ENCODE peak calls at places on chromosomes 12 and 14, in five cellular contexts. W, E, H, Q and V are unnamed samples.
A peak's percentile ranks its signal among the peaks of the same experiment; 100 is the strongest.

GRCh38 chr12:87127272-87127671 is 871.1 kb upstream of the MGAT4C start:
- DNase-seq in W (no peak), E (no peak), H (no peak), Q (no peak), V (no peak)

GRCh38 chr12:2633825-2634200 is 161.0 kb upstream of the FKBP4 start:
- DNase-seq in W (no peak), E (no peak), H (no peak), Q (no peak), V (no peak)

GRCh38 chr12:26748741-26749431 is 84.1 kb downstream of the ITPR2 start:
- DNase-seq in W (no peak), E (no peak), H (no peak), Q (no peak), V (no peak)

GRCh38 chr14:75495882-75496281 is 26.4 kb upstream of the BATF start:
- DNase-seq in W (no peak), E (no peak), H (no peak), Q (no peak), V (no peak)

GRCh38 chr14:75978249-75978731 is 3.5 kb downstream of the TGFB3 start:
- DNase-seq in W (no peak), E (no peak), H (no peak), Q (no peak), V (no peak)

GRCh38 chr14:67883717-67884116 is 64.1 kb downstream of the RAD51B start:
- DNase-seq in W (no peak), E (no peak), H (no peak), Q (no peak), V (no peak)

GRCh38 chr12:25286837-25287236 is 36.1 kb upstream of the KRAS start:
- DNase-seq in W (no peak), E (no peak), H (no peak), Q (no peak), V (no peak)

GRCh38 chr14:90019824-90020523 is 41.8 kb upstream of the KCNK13 start:
- DNase-seq in W (no peak), E (no peak), H (no peak), Q (no peak), V (no peak)

GRCh38 chr12:116384629-116385485 is 107.4 kb upstream of the MED13L start:
- DNase-seq in W (peak; percentile 59), E (no peak), H (no peak), Q (no peak), V (peak; percentile 59)

GRCh38 chr14:56127156-56127555 is 8.9 kb downstream of the PELI2 start:
- DNase-seq in W (no peak), E (no peak), H (no peak), Q (no peak), V (no peak)

GRCh38 chr12:124289634-124290600 is 5.0 kb upstream of the RFLNA start:
- DNase-seq in W (no peak), E (no peak), H (no peak), Q (no peak), V (no peak)

GRCh38 chr12:120399531-120399930 is 30.6 kb upstream of the MSI1 start:
- DNase-seq in W (no peak), E (no peak), H (no peak), Q (no peak), V (no peak)

GRCh38 chr14:68458253-68458652 is 334.6 kb downstream of the ZFP36L1 start:
- DNase-seq in W (no peak), E (no peak), H (no peak), Q (no peak), V (no peak)

GRCh38 chr14:93788557-93789365 is 476 bp upstream of the PRIMA1 start:
- DNase-seq in W (peak; percentile 56), E (no peak), H (peak; percentile 67), Q (no peak), V (peak; percentile 52)

GRCh38 chr12:108567974-108568652 is 5.7 kb downstream of the ISCU start:
- DNase-seq in W (no peak), E (no peak), H (no peak), Q (no peak), V (no peak)

GRCh38 chr14:105301103-105301914 is 508 bp upstream of the BRF1 start:
- DNase-seq in W (peak; percentile 98), E (peak; percentile 99), H (peak; percentile 95), Q (peak; percentile 76), V (peak; percentile 99)

GRCh38 chr12:104309446-104309993 is 6.0 kb downstream of the EID3 start:
- DNase-seq in W (no peak), E (no peak), H (no peak), Q (no peak), V (no peak)

GRCh38 chr14:89226789-89227489 is 190.1 kb downstream of the FOXN3 start:
- DNase-seq in W (no peak), E (no peak), H (no peak), Q (no peak), V (no peak)

GRCh38 chr12:51598156-51598555 is 7.1 kb downstream of the SCN8A start:
- DNase-seq in W (no peak), E (no peak), H (no peak), Q (no peak), V (no peak)

GRCh38 chr12:74539765-74540526 is 2.3 kb downstream of the ATXN7L3B start:
- DNase-seq in W (no peak), E (no peak), H (no peak), Q (no peak), V (no peak)

GRCh38 chr12:52679875-52680274 is 332 bp downstream of the KRT1 start:
- DNase-seq in W (no peak), E (no peak), H (no peak), Q (no peak), V (no peak)

GRCh38 chr14:92675421-92675820 is 73.0 kb downstream of the LGMN start:
- DNase-seq in W (peak; percentile 33), E (no peak), H (no peak), Q (no peak), V (no peak)

GRCh38 chr12:64010069-64010686 is 165.7 kb downstream of the SRGAP1 start:
- DNase-seq in W (no peak), E (no peak), H (no peak), Q (no peak), V (no peak)

GRCh38 chr12:119169150-119169549 is 9.6 kb upstream of the HSPB8 start:
- DNase-seq in W (no peak), E (no peak), H (no peak), Q (no peak), V (peak; percentile 61)

GRCh38 chr14:61430066-61430757 is 108.8 kb downstream of the PRKCH start:
- DNase-seq in W (no peak), E (no peak), H (no peak), Q (no peak), V (peak; percentile 65)

GRCh38 chr12:129185855-129186254 is 332.6 kb downstream of the GLT1D1 start:
- DNase-seq in W (no peak), E (no peak), H (no peak), Q (no peak), V (no peak)

GRCh38 chr14:94601961-94602391 is 10.2 kb upstream of the SERPINA3 start:
- DNase-seq in W (peak; percentile 85), E (no peak), H (peak; percentile 91), Q (no peak), V (no peak)

GRCh38 chr12:45299132-45299692 is 83.3 kb downstream of the ANO6 start:
- DNase-seq in W (peak; percentile 57), E (no peak), H (no peak), Q (no peak), V (no peak)

GRCh38 chr12:6532051-6532926 is 2.0 kb upstream of the GAPDH start:
- DNase-seq in W (peak; percentile 87), E (peak; percentile 75), H (peak; percentile 80), Q (no peak), V (peak; percentile 84)

DNA sequence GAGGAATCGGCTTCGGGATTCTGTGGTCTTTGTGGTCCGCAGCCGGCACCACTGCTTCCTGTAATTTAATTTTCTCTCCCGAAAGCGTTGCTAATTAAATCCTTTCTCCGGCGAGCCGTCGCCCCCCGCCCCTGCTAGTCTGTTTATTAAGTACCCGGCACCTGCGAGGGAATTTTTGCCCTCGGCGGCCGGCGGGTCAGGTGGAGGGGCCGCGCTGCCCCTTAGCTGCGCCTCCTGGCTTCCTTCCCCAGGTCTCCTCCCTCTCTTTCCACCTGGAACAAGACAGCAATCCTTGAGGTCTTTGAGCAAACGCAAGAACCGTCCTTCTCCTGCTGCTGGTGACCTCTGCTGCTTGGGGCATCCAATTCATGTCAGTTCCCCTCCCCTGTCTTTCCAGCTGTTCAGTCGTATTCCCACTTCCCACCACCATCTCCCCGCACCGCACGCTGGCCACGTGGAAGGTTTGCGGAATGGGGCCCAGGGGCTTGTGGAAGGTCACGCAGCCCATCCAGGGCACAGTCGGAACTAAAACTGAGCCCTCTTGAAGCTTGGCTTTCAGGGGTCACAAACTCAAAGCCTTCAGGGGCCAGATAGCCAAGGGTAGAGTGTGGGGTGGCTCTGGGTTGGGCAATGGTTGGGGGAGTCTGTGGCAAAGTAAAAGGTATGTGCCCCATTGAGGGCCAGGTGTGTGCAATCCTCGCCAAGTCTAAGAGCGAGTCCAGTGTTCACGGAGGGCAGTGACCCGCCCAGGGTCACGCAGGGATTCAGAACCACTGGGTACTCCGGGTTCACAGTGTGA is 16.1 kb downstream of the ZDHHC22 start:
- DNase-seq in W (no peak), E (no peak), H (peak; percentile 16), Q (no peak), V (no peak)
- H3K4me3 ChIP-seq in W (peak overlapping the region; percentile 12), E (peak overlapping the region; percentile 84), H (no peak overlapping the region), Q (peak overlapping the region; percentile 42), V (no peak overlapping the region)

GRCh38 chr14:77154421-77154820 is 12.8 kb upstream of the ZDHHC22 start:
- DNase-seq in W (no peak), E (no peak), H (peak; percentile 43), Q (no peak), V (no peak)

GRCh38 chr14:77158175-77158908 is 16.8 kb upstream of the ZDHHC22 start:
- DNase-seq in W (peak; percentile 68), E (no peak), H (peak; percentile 58), Q (no peak), V (no peak)

GRCh38 chr14:77155083-77155482 is 13.5 kb upstream of the ZDHHC22 start:
- DNase-seq in W (no peak), E (no peak), H (peak; percentile 49), Q (no peak), V (no peak)

GRCh38 chr14:77161011-77161410 is 19.4 kb upstream of the ZDHHC22 start:
- DNase-seq in W (no peak), E (no peak), H (peak; percentile 46), Q (no peak), V (no peak)

GRCh38 chr14:77157716-77158115 is 16.1 kb upstream of the ZDHHC22 start:
- DNase-seq in W (no peak), E (no peak), H (peak; percentile 53), Q (no peak), V (no peak)
- H3K4me3 ChIP-seq in W (no peak overlapping the region), E (no peak overlapping the region), H (no peak overlapping the region), Q (no peak overlapping the region), V (no peak overlapping the region)

GRCh38 chr12:55935742-55936151 is 4.8 kb downstream of the DGKA start:
- DNase-seq in W (no peak), E (no peak), H (no peak), Q (no peak), V (no peak)
- H3K4me3 ChIP-seq in W (no peak overlapping the region), E (peak overlapping the region; percentile 52), H (no peak overlapping the region), Q (no peak overlapping the region), V (no peak overlapping the region)

GRCh38 chr12:12612403-12612802 is 727 bp downstream of the CREBL2 start:
- DNase-seq in W (no peak), E (peak; percentile 3), H (no peak), Q (no peak), V (no peak)

GRCh38 chr12:12610711-12611110 is 965 bp upstream of the CREBL2 start:
- DNase-seq in W (no peak), E (no peak), H (no peak), Q (no peak), V (no peak)

GRCh38 chr12:12614342-12614741 is 2.7 kb downstream of the CREBL2 start:
- DNase-seq in W (no peak), E (no peak), H (no peak), Q (no peak), V (no peak)

GRCh38 chr12:12611512-12612306 is at the start of gene CREBL2:
- DNase-seq in W (peak; percentile 96), E (peak; percentile 76), H (peak; percentile 93), Q (peak; percentile 82), V (peak; percentile 96)

GRCh38 chr12:12613334-12613733 is 1.7 kb downstream of the CREBL2 start:
- DNase-seq in W (no peak), E (no peak), H (no peak), Q (no peak), V (no peak)
- H3K4me3 ChIP-seq in W (no peak overlapping the region), E (peak overlapping the region; percentile 7), H (no peak overlapping the region), Q (no peak overlapping the region), V (no peak overlapping the region)